ENCODE peak calls at places on chromosomes 5 and 9, in eight cellular contexts. Q is natural killer cell, F is lower lobe of right lung, L is BE2C, P is RWPE2, M is tibial nerve, K is upper lobe of right lung, H is body of pancreas. Y is an unnamed sample.

GRCh38 chr5:175344331-175345200 is 99.4 kb downstream of the DRD1 start:
- DNase-seq in Q (no peak), F (no peak), L (no peak), P (no peak), M (no peak), K (no peak), H (no peak), Y (no peak)

GRCh38 chr5:120405923-120406322 is 58.2 kb upstream of the PRR16 start:
- DNase-seq in Q (no peak), F (no peak), L (no peak), P (no peak), M (no peak), K (no peak), H (no peak), Y (no peak)

GRCh38 chr5:179749857-179750508 is 17.4 kb downstream of the MAML1 start:
- DNase-seq in Q (no peak), F (peak), L (no peak), P (no peak), M (no peak), K (peak), H (no peak), Y (no peak)

GRCh38 chr9:26142631-26143030 is 464.4 kb upstream of the TUSC1 start:
- DNase-seq in Q (no peak), F (no peak), L (no peak), P (no peak), M (no peak), K (no peak), H (no peak), Y (no peak)

GRCh38 chr5:113320160-113320816 is 114.5 kb downstream of the TSSK1B start:
- DNase-seq in Q (no peak), F (no peak), L (no peak), P (no peak), M (no peak), K (no peak), H (no peak), Y (no peak)

GRCh38 chr9:72978724-72979123 is 25.9 kb upstream of the ALDH1A1 start:
- DNase-seq in Q (no peak), F (no peak), L (no peak), P (no peak), M (no peak), K (no peak), H (no peak), Y (no peak)

GRCh38 chr9:121779381-121780117 is 128.1 kb downstream of the DAB2IP start:
- DNase-seq in Q (no peak), F (no peak), L (peak), P (no peak), M (no peak), K (no peak), H (no peak), Y (no peak)

GRCh38 chr9:116288658-116289057 is 135.1 kb downstream of the PAPPA start:
- DNase-seq in Q (no peak), F (no peak), L (no peak), P (peak), M (no peak), K (no peak), H (no peak), Y (no peak)

GRCh38 chr9:131312822-131313770 is 23.6 kb downstream of the PLPP7 start:
- DNase-seq in Q (no peak), F (no peak), L (no peak), P (no peak), M (no peak), K (no peak), H (no peak), Y (no peak)

GRCh38 chr5:76590027-76590426 is 33.2 kb downstream of the F2RL2 start:
- DNase-seq in Q (no peak), F (no peak), L (no peak), P (no peak), M (no peak), K (no peak), H (no peak), Y (no peak)

GRCh38 chr9:36592801-36593583 is 20.3 kb downstream of the MELK start:
- DNase-seq in Q (no peak), F (no peak), L (no peak), P (no peak), M (no peak), K (no peak), H (no peak), Y (no peak)

GRCh38 chr5:77649776-77650175 is 11.3 kb upstream of the OTP start:
- DNase-seq in Q (no peak), F (no peak), L (no peak), P (no peak), M (no peak), K (no peak), H (no peak), Y (no peak)

GRCh38 chr9:112861638-112862555 is 28.8 kb downstream of the SLC46A2 start:
- DNase-seq in Q (no peak), F (peak), L (no peak), P (no peak), M (no peak), K (peak), H (no peak), Y (peak)

GRCh38 chr9:115395511-115396021 is 277.6 kb upstream of the TNC start:
- DNase-seq in Q (no peak), F (no peak), L (no peak), P (no peak), M (no peak), K (no peak), H (no peak), Y (no peak)

GRCh38 chr5:62568800-62569432 is 9.7 kb upstream of the LRRC70 start:
- DNase-seq in Q (no peak), F (no peak), L (no peak), P (no peak), M (no peak), K (no peak), H (no peak), Y (no peak)

GRCh38 chr9:35422753-35423152 is 67.2 kb upstream of the RUSC2 start:
- DNase-seq in Q (no peak), F (no peak), L (no peak), P (no peak), M (no peak), K (no peak), H (no peak), Y (no peak)

GRCh38 chr5:90488791-90489190 is 14.1 kb downstream of the POLR3G start:
- DNase-seq in Q (no peak), F (no peak), L (no peak), P (no peak), M (no peak), K (no peak), H (no peak), Y (no peak)

GRCh38 chr9:130847306-130848217 is 12.5 kb downstream of the ABL1 start:
- DNase-seq in Q (no peak), F (no peak), L (peak), P (peak), M (peak), K (no peak), H (peak), Y (no peak)

DNA sequence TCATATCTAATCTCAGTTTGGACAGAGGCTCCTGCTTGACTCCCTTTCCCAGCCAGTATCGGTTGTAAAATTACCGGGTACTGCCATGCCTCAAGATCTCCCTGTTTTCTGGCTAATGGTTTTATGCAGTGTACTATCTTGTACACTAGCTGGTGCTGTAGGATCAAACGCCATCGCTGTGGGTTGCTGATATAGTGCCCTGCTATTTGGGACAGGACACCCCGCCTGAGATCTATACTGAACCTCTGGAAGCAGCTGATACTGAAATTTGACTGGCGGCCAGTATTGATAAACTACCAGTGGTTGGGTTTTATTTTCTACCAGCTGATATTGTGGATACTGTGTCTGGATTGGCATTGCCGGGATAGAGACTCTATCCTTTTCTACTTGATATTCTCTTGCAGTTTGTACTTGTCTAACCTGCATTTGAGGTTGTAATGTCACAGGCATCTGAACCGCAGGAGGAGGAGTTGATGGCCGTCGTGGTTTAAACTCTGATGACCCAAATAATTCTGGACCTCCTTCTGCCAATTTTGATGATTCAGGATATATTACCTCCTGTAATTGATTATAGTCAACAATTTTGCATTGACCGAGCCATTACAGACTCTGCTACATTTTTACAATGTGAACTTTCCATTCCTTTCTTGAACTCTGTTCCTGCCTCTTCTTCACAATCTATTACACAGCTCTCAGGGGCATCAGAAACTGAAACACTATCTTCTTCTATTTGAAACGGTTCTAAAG is 112.5 kb upstream of the LARP1 start:
- DNase-seq in Q (no peak), F (no peak), L (peak), P (no peak), M (no peak), K (no peak), H (peak), Y (no peak)
- TF ChIP-seq CTCF in Q (no peak), F (peak), L (peak), P (peak), M (no peak), K (peak), H (peak), Y (no peak)

GRCh38 chr5:80411589-80412219 is 3.8 kb downstream of the ZFYVE16 start:
- DNase-seq in Q (no peak), F (no peak), L (no peak), P (no peak), M (no peak), K (no peak), H (no peak), Y (no peak)

GRCh38 chr5:80408475-80408875 is 611 bp downstream of the ZFYVE16 start:
- DNase-seq in Q (no peak), F (peak), L (peak), P (peak), M (no peak), K (peak), H (peak), Y (peak)

GRCh38 chr5:80408976-80409926 is 1.4 kb downstream of the ZFYVE16 start:
- DNase-seq in Q (no peak), F (no peak), L (no peak), P (no peak), M (no peak), K (no peak), H (no peak), Y (no peak)

GRCh38 chr5:80406980-80407734 is 707 bp upstream of the ZFYVE16 start:
- DNase-seq in Q (peak), F (peak), L (no peak), P (no peak), M (no peak), K (peak), H (peak), Y (no peak)

DNA sequence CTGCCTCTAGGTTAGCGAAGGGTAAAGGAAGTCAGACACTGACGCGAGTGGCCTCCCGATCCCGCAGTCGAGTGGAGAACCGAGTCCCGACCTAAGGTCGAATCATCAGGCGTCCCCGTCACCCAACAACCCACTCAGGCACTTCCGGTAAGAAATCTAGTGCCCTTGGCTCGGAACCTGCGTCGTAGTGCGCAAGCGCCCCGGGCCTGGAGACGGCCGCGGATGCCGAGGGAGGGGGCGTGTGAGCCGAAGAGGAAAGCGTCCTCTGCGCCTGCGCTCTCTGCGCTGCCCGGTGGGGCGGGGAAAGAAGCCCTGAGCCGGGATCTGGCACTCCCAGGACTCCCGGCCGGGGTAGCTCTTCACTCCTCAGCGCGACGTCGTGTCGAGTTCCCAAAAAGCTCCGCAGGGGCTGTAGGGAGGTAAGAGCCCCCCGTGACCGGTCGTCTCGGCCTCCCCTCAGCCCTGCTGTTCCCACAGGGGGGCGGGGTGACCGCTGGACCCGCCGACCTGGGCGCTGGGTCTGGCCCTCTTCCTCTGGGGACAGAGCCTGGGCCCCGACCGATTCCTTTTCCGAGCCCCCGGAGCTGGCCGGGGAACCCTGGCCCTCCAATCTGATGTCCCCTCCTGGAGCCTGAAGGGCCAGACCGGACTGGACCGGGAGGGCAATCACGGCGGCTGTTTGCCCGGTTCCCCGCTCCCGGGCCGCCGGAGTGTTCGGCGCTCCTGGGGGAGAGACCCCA is at the start of gene ZFYVE16:
- DNase-seq in Q (peak), F (peak), L (peak), P (peak), M (peak), K (peak), H (peak), Y (peak)
- TF ChIP-seq CTCF in Q (no peak), F (no peak), L (peak), P (peak), M (peak), K (peak), H (no peak), Y (peak)

DNA sequence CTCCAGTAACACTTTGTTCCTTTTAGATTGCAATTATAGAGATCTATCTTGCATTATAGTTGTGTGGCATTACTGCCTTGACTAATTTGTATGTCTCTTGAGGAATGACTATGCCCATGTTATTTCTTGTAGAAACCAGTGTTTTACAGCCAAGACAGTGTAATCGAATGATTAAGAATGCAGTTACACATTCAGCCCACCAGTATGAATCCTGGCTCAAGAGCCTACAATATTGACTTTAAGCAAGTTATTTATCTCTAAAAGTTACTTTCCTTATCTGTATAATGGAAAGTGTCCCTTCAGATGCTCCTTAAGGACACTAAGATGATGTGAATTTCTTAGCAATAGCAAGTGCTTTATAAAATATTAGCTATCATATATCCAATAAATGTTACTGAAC is 9.7 kb upstream of the SNX24 start:
- DNase-seq in Q (no peak), F (no peak), L (no peak), P (no peak), M (no peak), K (no peak), H (no peak), Y (no peak)
- TF ChIP-seq CTCF in Q (no peak), F (no peak), L (no peak), P (no peak), M (no peak), K (no peak), H (no peak), Y (no peak)

DNA sequence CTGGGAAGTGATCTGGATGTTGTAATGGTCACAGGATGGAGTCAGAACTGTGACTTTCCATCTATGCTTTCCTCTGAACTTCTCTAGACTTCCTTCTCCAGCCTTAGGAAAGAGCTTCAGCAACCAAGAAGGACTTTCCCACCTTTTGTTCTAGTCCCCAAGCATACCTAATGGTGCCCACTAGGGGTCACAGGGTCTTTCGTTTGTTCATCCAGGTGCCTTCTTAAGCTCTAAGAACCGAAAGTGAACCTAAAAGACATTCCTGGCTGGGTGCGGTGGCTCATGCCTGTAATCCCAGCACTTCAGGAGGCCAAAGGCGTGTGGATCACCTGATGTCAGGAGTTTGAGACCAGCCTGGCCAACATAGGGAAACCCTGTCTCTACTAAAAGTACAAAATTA is 1.8 kb upstream of the WNT8A start:
- DNase-seq in Q (no peak), F (no peak), L (no peak), P (no peak), M (no peak), K (no peak), H (no peak), Y (no peak)
- TF ChIP-seq CTCF in Q (no peak), F (no peak), L (peak), P (no peak), M (no peak), K (no peak), H (no peak), Y (no peak)

GRCh38 chr5:147396070-147396469 is 113.8 kb downstream of the DPYSL3 start:
- DNase-seq in Q (no peak), F (peak), L (no peak), P (no peak), M (peak), K (peak), H (peak), Y (no peak)

GRCh38 chr5:147400076-147400809 is 109.6 kb downstream of the DPYSL3 start:
- DNase-seq in Q (no peak), F (no peak), L (no peak), P (no peak), M (no peak), K (no peak), H (no peak), Y (no peak)

GRCh38 chr5:147398860-147399259 is 111.0 kb downstream of the DPYSL3 start:
- DNase-seq in Q (no peak), F (no peak), L (no peak), P (no peak), M (no peak), K (no peak), H (no peak), Y (no peak)

GRCh38 chr5:147400836-147401235 is 109.0 kb downstream of the DPYSL3 start:
- DNase-seq in Q (no peak), F (no peak), L (no peak), P (no peak), M (no peak), K (no peak), H (no peak), Y (no peak)

GRCh38 chr5:147397616-147398015 is 112.3 kb downstream of the DPYSL3 start:
- DNase-seq in Q (no peak), F (no peak), L (no peak), P (no peak), M (no peak), K (no peak), H (no peak), Y (no peak)
- TF ChIP-seq CTCF in Q (no peak), F (no peak), L (peak), P (no peak), M (no peak), K (no peak), H (no peak), Y (peak)

GRCh38 chr5:83337453-83338035 is 134.0 kb upstream of the VCAN start:
- DNase-seq in Q (no peak), F (no peak), L (no peak), P (no peak), M (no peak), K (no peak), H (no peak), Y (no peak)

GRCh38 chr5:83343345-83343744 is 128.2 kb upstream of the VCAN start:
- DNase-seq in Q (no peak), F (no peak), L (no peak), P (no peak), M (no peak), K (no peak), H (peak), Y (no peak)

GRCh38 chr5:83341815-83342334 is 129.7 kb upstream of the VCAN start:
- DNase-seq in Q (no peak), F (no peak), L (no peak), P (no peak), M (no peak), K (no peak), H (no peak), Y (no peak)

GRCh38 chr5:83342475-83342874 is 129.1 kb upstream of the VCAN start:
- DNase-seq in Q (no peak), F (no peak), L (no peak), P (no peak), M (no peak), K (no peak), H (no peak), Y (no peak)

DNA sequence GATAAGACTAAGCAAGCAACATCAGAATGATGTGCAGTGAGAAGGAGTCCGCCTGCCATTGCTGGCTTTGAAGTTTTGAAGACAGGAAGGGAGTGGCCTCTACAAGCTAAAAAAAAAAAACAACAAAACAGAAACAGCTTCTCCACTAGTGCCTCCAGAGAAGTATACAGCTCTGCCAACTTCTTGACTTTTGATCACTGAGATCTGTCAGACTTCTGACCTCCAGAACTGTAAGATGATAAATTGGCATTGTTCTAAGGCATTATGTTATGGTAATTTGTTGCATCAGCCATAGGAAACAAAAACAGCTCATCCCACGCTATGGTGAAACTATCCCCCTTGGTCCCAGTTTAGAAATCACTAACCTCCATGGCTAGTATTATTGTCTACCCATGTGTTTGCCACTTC is 131.0 kb upstream of the VCAN start:
- DNase-seq in Q (no peak), F (no peak), L (no peak), P (no peak), M (no peak), K (no peak), H (no peak), Y (no peak)
- TF ChIP-seq CTCF in Q (no peak), F (no peak), L (no peak), P (no peak), M (no peak), K (no peak), H (no peak), Y (no peak)

DNA sequence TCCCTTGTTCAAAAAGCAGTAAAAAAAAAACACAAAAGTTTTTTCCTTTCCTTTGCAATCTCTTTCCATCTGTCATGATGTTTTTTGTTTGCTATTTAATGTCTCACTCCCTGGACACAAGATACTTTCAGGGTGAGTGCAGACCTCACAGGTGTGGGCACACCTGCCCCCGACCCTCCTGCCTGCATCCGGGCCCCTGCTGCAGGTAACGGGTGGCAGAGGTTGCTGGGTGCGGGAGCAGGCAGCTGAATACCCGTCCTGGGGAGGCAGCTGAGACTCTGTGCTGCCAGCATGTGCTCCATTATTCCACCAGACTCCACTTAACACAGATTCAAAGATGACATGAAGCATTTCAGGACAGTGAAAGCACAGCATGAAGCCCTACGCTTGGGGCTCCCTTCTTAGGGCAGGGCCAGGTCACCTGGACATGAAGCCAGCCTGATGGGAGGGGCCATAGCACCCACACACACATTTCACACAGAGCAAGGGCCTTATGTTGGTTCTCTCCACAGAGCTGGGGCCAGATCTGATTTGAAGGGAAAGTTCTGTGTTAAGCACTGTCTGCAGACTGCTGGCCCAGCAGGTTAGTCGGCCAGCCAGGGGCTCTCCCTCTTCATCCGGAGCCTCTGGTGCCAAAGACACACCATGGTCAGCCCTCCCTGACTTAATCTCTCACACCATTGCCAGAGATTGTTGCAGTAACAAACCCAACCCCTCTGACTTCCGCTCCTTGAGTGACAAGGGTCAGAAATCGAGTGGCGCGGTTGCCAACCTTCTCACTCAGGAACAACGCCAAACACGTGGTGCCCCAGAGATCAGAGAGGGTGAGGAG is 13.0 kb downstream of the NEK6 start:
- DNase-seq in Q (no peak), F (peak), L (no peak), P (no peak), M (peak), K (peak), H (peak), Y (no peak)
- TF ChIP-seq CTCF in Q (no peak), F (no peak), L (no peak), P (no peak), M (no peak), K (no peak), H (no peak), Y (no peak)

GRCh38 chr9:5429873-5430564 is 7.7 kb downstream of the PLGRKT start:
- DNase-seq in Q (no peak), F (no peak), L (no peak), P (no peak), M (no peak), K (no peak), H (no peak), Y (no peak)
- TF ChIP-seq CTCF in Q (no peak), F (no peak), L (no peak), P (no peak), M (no peak), K (no peak), H (no peak), Y (no peak)

Y was measured in CD14-positive monocyte.